ENCODE peak calls at places on chromosome 18, in ten cellular contexts. One of them, this sample, is unnamed.
A peak's percentile ranks its signal among the peaks of the same experiment; 100 is the strongest.

GRCh38 chr18:70371085-70371735 is 82.4 kb downstream of the SOCS6 start:
- DNase-seq in transverse colon: no peak
- DNase-seq in HL-60: no peak
- DNase-seq in GM23338: no peak
- DNase-seq in breast epithelium: no peak
- DNase-seq in upper lobe of left lung: no peak
- DNase-seq in stomach: no peak
- DNase-seq in Panc1: no peak
- DNase-seq in HCT116: peak; percentile 86
- DNase-seq in spleen: no peak
- DNase-seq in this sample: no peak

GRCh38 chr18:51039138-51040112 is 9.4 kb downstream of the SMAD4 start:
- DNase-seq in GM23338: peak; percentile 63
- DNase-seq in stomach: no peak
- DNase-seq in transverse colon: no peak
- DNase-seq in Panc1: no peak
- DNase-seq in HL-60: no peak
- DNase-seq in breast epithelium: no peak
- DNase-seq in upper lobe of left lung: no peak
- DNase-seq in HCT116: no peak
- DNase-seq in spleen: no peak
- DNase-seq in this sample: no peak

GRCh38 chr18:31716362-31716761 is 32.0 kb upstream of the B4GALT6 start:
- DNase-seq in upper lobe of left lung: no peak
- DNase-seq in HL-60: no peak
- DNase-seq in spleen: no peak
- DNase-seq in stomach: no peak
- DNase-seq in breast epithelium: no peak
- DNase-seq in GM23338: no peak
- DNase-seq in transverse colon: no peak
- DNase-seq in HCT116: no peak
- DNase-seq in Panc1: no peak
- DNase-seq in this sample: no peak

GRCh38 chr18:76524477-76524876 is 29.4 kb upstream of the ZNF516 start:
- DNase-seq in Panc1: no peak
- DNase-seq in transverse colon: no peak
- DNase-seq in upper lobe of left lung: no peak
- DNase-seq in GM23338: no peak
- DNase-seq in stomach: no peak
- DNase-seq in HL-60: no peak
- DNase-seq in HCT116: no peak
- DNase-seq in spleen: no peak
- DNase-seq in breast epithelium: no peak
- DNase-seq in this sample: no peak

GRCh38 chr18:23958036-23958435 is 56.5 kb upstream of the TTC39C start:
- DNase-seq in upper lobe of left lung: no peak
- DNase-seq in stomach: peak; percentile 71
- DNase-seq in GM23338: no peak
- DNase-seq in spleen: no peak
- DNase-seq in breast epithelium: peak; percentile 60
- DNase-seq in transverse colon: peak; percentile 46
- DNase-seq in HL-60: no peak
- DNase-seq in HCT116: no peak
- DNase-seq in Panc1: no peak
- DNase-seq in this sample: peak; percentile 93

GRCh38 chr18:13470555-13471494 is 252.3 kb downstream of the LDLRAD4 start:
- DNase-seq in Panc1: no peak
- DNase-seq in transverse colon: peak; percentile 19
- DNase-seq in HL-60: no peak
- DNase-seq in stomach: no peak
- DNase-seq in GM23338: no peak
- DNase-seq in HCT116: no peak
- DNase-seq in spleen: peak; percentile 77
- DNase-seq in breast epithelium: no peak
- DNase-seq in upper lobe of left lung: peak; percentile 36
- DNase-seq in this sample: peak; percentile 68

GRCh38 chr18:13548944-13549878 is 177.1 kb downstream of the FAM210A start:
- DNase-seq in HCT116: no peak
- DNase-seq in Panc1: no peak
- DNase-seq in HL-60: no peak
- DNase-seq in transverse colon: no peak
- DNase-seq in upper lobe of left lung: no peak
- DNase-seq in GM23338: no peak
- DNase-seq in breast epithelium: no peak
- DNase-seq in spleen: no peak
- DNase-seq in stomach: no peak
- DNase-seq in this sample: no peak

GRCh38 chr18:24160086-24160485 is 21.2 kb downstream of the CABYR start:
- DNase-seq in transverse colon: no peak
- DNase-seq in upper lobe of left lung: no peak
- DNase-seq in HL-60: no peak
- DNase-seq in stomach: no peak
- DNase-seq in breast epithelium: no peak
- DNase-seq in spleen: no peak
- DNase-seq in Panc1: no peak
- DNase-seq in GM23338: no peak
- DNase-seq in HCT116: no peak
- DNase-seq in this sample: no peak

GRCh38 chr18:70423120-70423519 is 134.3 kb downstream of the SOCS6 start:
- DNase-seq in HL-60: no peak
- DNase-seq in spleen: no peak
- DNase-seq in Panc1: no peak
- DNase-seq in HCT116: no peak
- DNase-seq in stomach: no peak
- DNase-seq in upper lobe of left lung: no peak
- DNase-seq in transverse colon: peak; percentile 16
- DNase-seq in breast epithelium: no peak
- DNase-seq in GM23338: no peak
- DNase-seq in this sample: no peak

GRCh38 chr18:36583155-36583745 is 245.6 kb downstream of the TPGS2 start:
- DNase-seq in Panc1: no peak
- DNase-seq in breast epithelium: no peak
- DNase-seq in transverse colon: no peak
- DNase-seq in upper lobe of left lung: no peak
- DNase-seq in stomach: no peak
- DNase-seq in spleen: no peak
- DNase-seq in HCT116: no peak
- DNase-seq in GM23338: peak; percentile 93
- DNase-seq in HL-60: no peak
- DNase-seq in this sample: no peak

GRCh38 chr18:11310476-11311086 is 161.2 kb upstream of the PIEZO2 start:
- DNase-seq in HL-60: peak; percentile 58
- DNase-seq in stomach: no peak
- DNase-seq in breast epithelium: no peak
- DNase-seq in HCT116: peak; percentile 22
- DNase-seq in upper lobe of left lung: no peak
- DNase-seq in Panc1: peak; percentile 42
- DNase-seq in transverse colon: peak; percentile 17
- DNase-seq in GM23338: peak; percentile 76
- DNase-seq in spleen: no peak
- DNase-seq in this sample: no peak

GRCh38 chr18:35424356-35424755 is 47.2 kb upstream of the ZNF396 start:
- DNase-seq in upper lobe of left lung: no peak
- DNase-seq in breast epithelium: no peak
- DNase-seq in stomach: no peak
- DNase-seq in spleen: no peak
- DNase-seq in Panc1: no peak
- DNase-seq in HCT116: no peak
- DNase-seq in transverse colon: no peak
- DNase-seq in GM23338: no peak
- DNase-seq in HL-60: no peak
- DNase-seq in this sample: no peak

GRCh38 chr18:5895300-5895885 is at the start of gene TMEM200C:
- DNase-seq in HCT116: no peak
- DNase-seq in Panc1: no peak
- DNase-seq in HL-60: no peak
- DNase-seq in upper lobe of left lung: peak; percentile 42
- DNase-seq in breast epithelium: no peak
- DNase-seq in stomach: no peak
- DNase-seq in transverse colon: no peak
- DNase-seq in spleen: no peak
- DNase-seq in GM23338: peak; percentile 72
- DNase-seq in this sample: peak; percentile 66

DNA sequence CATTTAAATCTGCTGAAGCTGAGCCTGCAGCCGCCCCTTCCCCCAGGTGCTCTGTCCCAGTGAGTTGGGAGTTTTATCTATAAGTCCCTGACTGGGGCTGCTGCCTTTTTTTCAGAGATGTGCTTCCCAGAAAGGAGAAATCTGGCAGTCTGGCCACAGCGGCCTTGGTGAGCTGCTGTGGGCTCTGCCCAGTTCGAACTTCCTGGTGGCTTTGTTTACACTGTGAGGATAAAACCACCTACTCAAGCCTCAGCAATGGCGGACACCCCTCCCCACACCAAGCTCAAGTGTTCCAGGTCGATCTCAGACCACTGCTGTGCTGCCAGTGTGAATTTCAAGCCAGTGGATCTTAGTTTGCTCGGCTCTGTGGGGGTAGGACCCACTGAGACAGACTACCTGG is 97.3 kb downstream of the ACAA2 start:
- DNase-seq in transverse colon: no peak
- DNase-seq in spleen: no peak
- DNase-seq in HCT116: no peak
- DNase-seq in Panc1: no peak
- DNase-seq in upper lobe of left lung: peak; percentile 60
- DNase-seq in breast epithelium: no peak
- DNase-seq in stomach: no peak
- DNase-seq in HL-60: no peak
- DNase-seq in GM23338: no peak
- DNase-seq in this sample: no peak
- TF ChIP-seq POLR2AphosphoS5 in transverse colon: no peak
- TF ChIP-seq POLR2AphosphoS5 in spleen: no peak
- TF ChIP-seq POLR2AphosphoS5 in HCT116: no peak
- TF ChIP-seq POLR2AphosphoS5 in Panc1: no peak
- TF ChIP-seq POLR2AphosphoS5 in upper lobe of left lung: no peak
- TF ChIP-seq POLR2AphosphoS5 in breast epithelium: no peak
- TF ChIP-seq POLR2AphosphoS5 in stomach: no peak
- TF ChIP-seq POLR2AphosphoS5 in HL-60: no peak
- TF ChIP-seq POLR2AphosphoS5 in GM23338: no peak
- TF ChIP-seq POLR2AphosphoS5 in this sample: no peak

DNA sequence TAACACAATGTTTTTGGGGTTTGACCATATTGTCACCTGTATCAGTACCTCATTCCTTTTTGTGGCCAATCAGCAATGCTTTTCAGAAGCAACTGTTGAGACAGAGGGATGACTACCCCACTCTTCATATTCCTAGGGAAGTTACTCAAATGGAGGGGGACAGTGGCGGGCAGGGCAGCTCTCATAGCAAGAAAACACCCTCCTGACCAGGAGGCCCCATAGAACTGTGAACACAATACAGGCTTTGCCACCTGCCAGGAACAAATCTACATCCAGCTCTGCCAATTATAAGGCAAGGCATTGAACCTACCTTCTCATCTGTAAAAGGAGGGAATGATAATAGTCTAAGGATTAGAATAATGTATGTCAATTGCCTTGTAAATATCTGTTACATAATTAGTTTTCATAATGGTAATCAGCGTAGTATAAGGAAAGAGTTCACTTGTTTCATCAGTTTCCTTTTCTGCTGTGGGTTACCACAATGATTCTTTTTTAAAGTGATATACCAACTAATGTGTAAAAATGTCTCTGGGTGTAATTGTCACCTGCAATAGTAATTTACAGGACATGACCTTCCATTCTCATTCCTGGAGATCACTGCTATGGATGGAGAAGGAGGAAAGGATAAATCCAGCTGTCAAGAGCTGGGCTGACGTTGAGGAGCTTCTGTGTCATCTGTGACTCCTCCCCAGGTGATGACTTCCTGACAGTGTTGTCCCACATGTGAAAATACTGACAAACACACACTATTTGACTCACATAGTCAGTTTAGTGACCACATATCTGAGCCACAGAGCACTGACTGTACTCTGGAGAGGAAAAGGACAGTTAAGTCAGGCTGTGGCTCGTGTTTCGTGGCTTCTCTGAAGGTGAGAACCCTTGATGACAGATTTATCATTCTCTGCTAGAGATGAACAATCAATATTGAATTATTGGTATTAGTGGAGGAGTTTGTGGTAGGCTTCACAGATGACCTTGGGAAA is 13.4 kb downstream of the ALPK2 start:
- DNase-seq in transverse colon: peak; percentile 21
- DNase-seq in GM23338: no peak
- DNase-seq in spleen: no peak
- DNase-seq in upper lobe of left lung: peak; percentile 24
- DNase-seq in HCT116: no peak
- DNase-seq in breast epithelium: no peak
- DNase-seq in Panc1: no peak
- DNase-seq in stomach: peak; percentile 26
- DNase-seq in HL-60: no peak
- DNase-seq in this sample: no peak
- H3K27ac ChIP-seq in transverse colon: peak overlapping the region; percentile 27
- H3K27ac ChIP-seq in GM23338: no peak overlapping the region
- H3K27ac ChIP-seq in spleen: peak overlapping the region; percentile 83
- H3K27ac ChIP-seq in upper lobe of left lung: no peak overlapping the region
- H3K27ac ChIP-seq in HCT116: no peak overlapping the region
- H3K27ac ChIP-seq in breast epithelium: no peak overlapping the region
- H3K27ac ChIP-seq in Panc1: no peak overlapping the region
- H3K27ac ChIP-seq in stomach: peak overlapping the region; percentile 54
- H3K27ac ChIP-seq in HL-60: no peak overlapping the region
- H3K27ac ChIP-seq in this sample: no peak overlapping the region

DNA sequence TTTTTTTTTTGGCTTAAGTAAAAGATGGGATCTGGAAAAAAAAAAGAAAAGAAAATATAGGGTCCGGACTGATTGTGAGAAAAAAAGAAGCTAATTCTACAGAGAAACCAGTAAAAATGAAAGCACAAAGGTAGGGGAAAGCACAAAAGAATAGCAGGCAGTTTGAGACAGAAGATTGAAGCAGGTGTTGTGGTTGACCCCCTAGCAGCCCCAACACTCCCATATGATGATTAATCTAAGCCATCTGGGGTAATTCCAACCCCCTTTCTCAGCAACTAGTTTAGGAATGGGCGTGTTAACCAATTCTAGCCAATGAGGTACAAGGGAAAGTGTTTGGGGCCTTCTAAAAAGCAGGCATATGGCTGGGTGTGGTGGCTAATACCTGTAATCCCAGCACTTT is 77.0 kb downstream of the MBD2 start:
- DNase-seq in upper lobe of left lung: no peak
- DNase-seq in spleen: no peak
- DNase-seq in transverse colon: no peak
- DNase-seq in HCT116: no peak
- DNase-seq in HL-60: no peak
- DNase-seq in breast epithelium: no peak
- DNase-seq in Panc1: no peak
- DNase-seq in stomach: no peak
- DNase-seq in GM23338: no peak
- DNase-seq in this sample: no peak
- TF ChIP-seq POLR2AphosphoS5 in upper lobe of left lung: no peak
- TF ChIP-seq POLR2AphosphoS5 in spleen: no peak
- TF ChIP-seq POLR2AphosphoS5 in transverse colon: no peak
- TF ChIP-seq POLR2AphosphoS5 in HCT116: no peak
- TF ChIP-seq POLR2AphosphoS5 in HL-60: no peak
- TF ChIP-seq POLR2AphosphoS5 in breast epithelium: no peak
- TF ChIP-seq POLR2AphosphoS5 in Panc1: no peak
- TF ChIP-seq POLR2AphosphoS5 in stomach: no peak
- TF ChIP-seq POLR2AphosphoS5 in GM23338: no peak
- TF ChIP-seq POLR2AphosphoS5 in this sample: no peak

DNA sequence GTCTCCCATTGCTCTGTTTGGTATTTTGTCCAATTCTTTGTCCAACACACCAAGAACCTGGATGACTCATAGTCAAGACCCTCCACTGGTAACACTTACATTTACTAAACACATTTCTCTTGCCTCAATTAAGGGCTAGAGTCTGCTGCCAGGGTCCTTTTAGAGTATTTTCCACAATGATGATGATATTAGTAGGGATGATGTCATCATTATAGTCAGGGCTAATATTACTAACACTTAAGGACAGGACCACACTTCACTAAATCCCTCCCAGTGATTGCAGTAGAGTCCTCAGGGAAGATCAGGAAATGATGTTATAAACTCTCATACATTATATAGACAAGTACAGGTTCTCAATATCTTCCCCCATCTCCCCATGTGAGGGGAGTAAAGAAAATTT is 13.6 kb upstream of the SS18 start:
- DNase-seq in spleen: no peak
- DNase-seq in Panc1: no peak
- DNase-seq in breast epithelium: no peak
- DNase-seq in upper lobe of left lung: no peak
- DNase-seq in stomach: no peak
- DNase-seq in transverse colon: no peak
- DNase-seq in HCT116: no peak
- DNase-seq in HL-60: no peak
- DNase-seq in GM23338: no peak
- DNase-seq in this sample: no peak
- H3K27ac ChIP-seq in spleen: no peak overlapping the region
- H3K27ac ChIP-seq in Panc1: no peak overlapping the region
- H3K27ac ChIP-seq in breast epithelium: no peak overlapping the region
- H3K27ac ChIP-seq in upper lobe of left lung: no peak overlapping the region
- H3K27ac ChIP-seq in stomach: no peak overlapping the region
- H3K27ac ChIP-seq in transverse colon: no peak overlapping the region
- H3K27ac ChIP-seq in HCT116: no peak overlapping the region
- H3K27ac ChIP-seq in HL-60: no peak overlapping the region
- H3K27ac ChIP-seq in GM23338: no peak overlapping the region
- H3K27ac ChIP-seq in this sample: no peak overlapping the region

This sample was measured in sigmoid colon.